ENCODE peak calls at places on chromosomes 5 and 9, in four cellular contexts. U, E, X and T are unnamed samples.

GRCh38 chr9:124593080-124594058 is 86.2 kb upstream of the NR5A1 start:
- DNase-seq in U (no peak), E (no peak), X (peak), T (no peak)

GRCh38 chr5:67042586-67043133 is 153.9 kb downstream of the CD180 start:
- DNase-seq in U (no peak), E (no peak), X (no peak), T (no peak)

GRCh38 chr5:77920350-77921046 is 144.4 kb upstream of the TBCA start:
- DNase-seq in U (no peak), E (no peak), X (no peak), T (no peak)

GRCh38 chr5:101728933-101729332 is 567.2 kb downstream of the SLCO4C1 start:
- DNase-seq in U (no peak), E (peak), X (no peak), T (no peak)

GRCh38 chr9:112332674-112332976 is 794 bp downstream of the PTBP3 start:
- DNase-seq in U (no peak), E (no peak), X (no peak), T (no peak)

GRCh38 chr5:181231444-181231843 is 8.4 kb downstream of the TRIM41 start:
- DNase-seq in U (no peak), E (no peak), X (no peak), T (no peak)

GRCh38 chr5:58548104-58548503 is 34.8 kb upstream of the RAB3C start:
- DNase-seq in U (no peak), E (no peak), X (peak), T (no peak)

GRCh38 chr9:120418315-120418714 is 161.7 kb downstream of the CDK5RAP2 start:
- DNase-seq in U (no peak), E (no peak), X (no peak), T (no peak)

GRCh38 chr5:172046613-172047012 is 40.2 kb upstream of the FBXW11 start:
- DNase-seq in U (no peak), E (no peak), X (no peak), T (no peak)

GRCh38 chr5:137666901-137667300 is 69.0 kb downstream of the KLHL3 start:
- DNase-seq in U (no peak), E (no peak), X (no peak), T (no peak)

GRCh38 chr9:125513634-125514413 is 193.2 kb downstream of the MAPKAP1 start:
- DNase-seq in U (peak), E (no peak), X (no peak), T (peak)

GRCh38 chr5:37789991-37790390 is 49.9 kb downstream of the GDNF start:
- DNase-seq in U (no peak), E (no peak), X (no peak), T (no peak)

GRCh38 chr5:35186749-35187148 is 43.5 kb downstream of the PRLR start:
- DNase-seq in U (no peak), E (no peak), X (no peak), T (no peak)

GRCh38 chr9:13648676-13649075 is 369.2 kb upstream of the MPDZ start:
- DNase-seq in U (no peak), E (peak), X (no peak), T (no peak)

GRCh38 chr5:60632153-60632552 is 67.8 kb downstream of the DEPDC1B start:
- DNase-seq in U (no peak), E (no peak), X (no peak), T (no peak)

GRCh38 chr5:176817864-176818377 is 7.6 kb downstream of the UNC5A start:
- DNase-seq in U (peak), E (no peak), X (peak), T (peak)

GRCh38 chr9:8816361-8816760 is 1016.8 kb upstream of the DMAC1 start:
- DNase-seq in U (no peak), E (no peak), X (peak), T (no peak)

GRCh38 chr9:127181595-127182190 is 59.3 kb upstream of the ANGPTL2 start:
- DNase-seq in U (no peak), E (no peak), X (no peak), T (no peak)

GRCh38 chr9:12817702-12818101 is 42.9 kb downstream of the LURAP1L start:
- DNase-seq in U (no peak), E (no peak), X (peak), T (no peak)

GRCh38 chr9:94950733-94951590 is 224.5 kb downstream of the AOPEP start:
- DNase-seq in U (no peak), E (no peak), X (no peak), T (peak)

GRCh38 chr5:138668451-138668850 is 84.8 kb upstream of the CTNNA1 start:
- DNase-seq in U (peak), E (no peak), X (no peak), T (no peak)

GRCh38 chr9:131583836-131584555 is 38.7 kb downstream of the PRRT1B start:
- DNase-seq in U (no peak), E (no peak), X (no peak), T (no peak)